ENCODE peak calls at places on chromosomes 5 and 9, in nine cellular contexts. K is lower lobe of right lung; G is MM.1S; L is prostate gland; A is astrocyte of the cerebellum; T is CD8-positive, alpha-beta T cell; X is breast epithelium; U is dorsolateral prefrontal cortex; B is neural progenitor cell. P is an unnamed sample.

GRCh38 chr5:90533794-90534193 is 4.4 kb upstream of the LYSMD3 start:
- DNase-seq in B (no peak), U (no peak), X (no peak), A (no peak), K (no peak), L (no peak), G (no peak), T (no peak), P (no peak)

GRCh38 chr5:173310861-173311515 is 17.2 kb downstream of the STC2 start:
- DNase-seq in U (no peak), K (no peak), A (no peak), X (no peak), T (no peak), G (no peak), L (no peak), B (no peak), P (no peak)

GRCh38 chr5:94702729-94703128 is 84.3 kb downstream of the SLF1 start:
- DNase-seq in X (no peak), U (no peak), A (no peak), K (no peak), G (peak), B (no peak), T (no peak), L (no peak), P (no peak)

GRCh38 chr9:37839491-37840461 is 39.2 kb downstream of the DCAF10 start:
- DNase-seq in T (no peak), X (no peak), B (no peak), A (no peak), K (no peak), U (no peak), L (no peak), G (no peak), P (no peak)

GRCh38 chr5:59766394-59766793 is 127.1 kb downstream of the PDE4D start:
- DNase-seq in X (no peak), L (peak), U (no peak), T (no peak), B (no peak), G (no peak), A (no peak), K (peak), P (no peak)

GRCh38 chr9:136381311-136381710 is 7.8 kb upstream of the CARD9 start:
- DNase-seq in B (no peak), K (no peak), A (no peak), U (no peak), X (no peak), T (no peak), G (no peak), L (no peak), P (no peak)

GRCh38 chr5:137580030-137580429 is 80.9 kb upstream of the SPOCK1 start:
- DNase-seq in T (no peak), K (no peak), G (no peak), U (no peak), B (peak), X (no peak), L (no peak), A (no peak), P (no peak)

GRCh38 chr9:112520069-112520468 is 33.4 kb downstream of the KIAA1958 start:
- DNase-seq in T (no peak), X (no peak), A (no peak), L (no peak), K (no peak), G (no peak), U (no peak), B (no peak), P (no peak)

GRCh38 chr9:72480931-72481330 is 40.5 kb upstream of the TMC1 start:
- DNase-seq in B (no peak), L (no peak), A (no peak), X (no peak), T (no peak), U (no peak), K (no peak), G (no peak), P (no peak)

GRCh38 chr5:97062046-97062445 is 80.4 kb downstream of the LIX1 start:
- DNase-seq in A (no peak), X (no peak), B (peak), L (no peak), G (no peak), T (no peak), U (no peak), K (no peak), P (no peak)

GRCh38 chr5:156402387-156402921 is 75.5 kb downstream of the SGCD start:
- DNase-seq in T (no peak), U (no peak), A (no peak), X (no peak), K (no peak), G (peak), L (no peak), B (peak), P (no peak)

GRCh38 chr9:120909904-120910303 is 16.7 kb downstream of the TRAF1 start:
- DNase-seq in X (no peak), B (no peak), G (no peak), U (no peak), K (no peak), A (no peak), L (no peak), T (no peak), P (no peak)

GRCh38 chr5:160506006-160507004 is 84.7 kb downstream of the PTTG1 start:
- DNase-seq in A (peak), T (peak), U (peak), L (no peak), X (no peak), G (peak), B (peak), K (peak), P (no peak)

GRCh38 chr5:170519500-170519899 is 15.7 kb downstream of the KCNIP1 start:
- DNase-seq in U (no peak), G (no peak), T (no peak), B (no peak), X (no peak), K (no peak), L (no peak), A (no peak), P (no peak)

GRCh38 chr5:97182571-97183099 is 412 bp downstream of the RIOK2 start:
- DNase-seq in G (no peak), T (no peak), A (no peak), B (no peak), X (no peak), K (no peak), L (no peak), U (no peak), P (no peak)

GRCh38 chr9:114231218-114232090 is 76.1 kb downstream of the COL27A1 start:
- DNase-seq in T (no peak), L (no peak), X (no peak), K (no peak), G (no peak), A (no peak), B (no peak), U (no peak), P (no peak)

GRCh38 chr5:39238366-39239105 is 19.2 kb upstream of the FYB1 start:
- DNase-seq in K (no peak), B (no peak), L (no peak), G (no peak), U (no peak), A (no peak), X (no peak), T (no peak), P (no peak)

GRCh38 chr9:71830131-71830530 is 61.8 kb upstream of the CEMIP2 start:
- DNase-seq in U (peak), T (no peak), K (no peak), B (no peak), X (no peak), L (no peak), G (no peak), A (no peak), P (no peak)

GRCh38 chr9:116156621-116157314 is 3.2 kb downstream of the PAPPA start:
- DNase-seq in X (no peak), B (peak), K (no peak), G (no peak), T (no peak), L (no peak), A (no peak), U (no peak), P (peak)
- TF ChIP-seq CTCF in X (no peak), B (no peak), K (no peak), G (no peak), T (no peak), L (no peak), A (no peak), U (no peak), P (peak)

DNA sequence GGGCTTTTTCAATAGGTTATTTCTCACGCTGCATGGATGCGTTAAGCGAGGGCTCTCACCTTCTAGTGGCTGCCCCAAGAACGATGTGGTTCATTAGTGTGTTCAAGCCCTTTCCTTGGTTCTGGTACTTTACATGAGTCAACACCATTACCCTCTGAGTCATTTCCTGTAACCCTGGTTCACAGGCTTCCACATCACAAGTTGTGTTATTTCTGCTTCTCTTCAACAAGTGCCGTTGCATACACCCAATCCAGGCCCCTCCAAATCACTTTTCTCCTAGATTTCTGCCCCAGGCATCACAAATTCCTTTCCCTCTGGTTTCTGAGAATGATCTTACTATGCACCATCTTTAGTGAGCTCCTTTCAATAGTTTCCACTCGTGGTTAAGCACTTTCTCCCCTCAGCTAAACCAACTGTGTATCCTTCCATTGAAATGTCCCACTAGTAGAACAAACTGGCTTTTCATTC is 69.5 kb upstream of the RAD23B start:
- DNase-seq in L (no peak), G (no peak), A (peak), X (no peak), U (no peak), B (no peak), T (peak), K (no peak), P (no peak)
- H3K4me3 ChIP-seq in L (no peak), G (no peak), A (no peak), X (no peak), U (no peak), B (no peak), T (no peak), K (no peak), P (no peak)

GRCh38 chr5:54379590-54379989 is 69.2 kb upstream of the ARL15 start:
- DNase-seq in G (no peak), K (no peak), A (no peak), X (no peak), T (no peak), L (no peak), U (no peak), B (no peak), P (no peak)
- TF ChIP-seq CTCF in G (no peak), K (no peak), A (no peak), X (no peak), T (no peak), L (no peak), U (no peak), B (no peak), P (no peak)

DNA sequence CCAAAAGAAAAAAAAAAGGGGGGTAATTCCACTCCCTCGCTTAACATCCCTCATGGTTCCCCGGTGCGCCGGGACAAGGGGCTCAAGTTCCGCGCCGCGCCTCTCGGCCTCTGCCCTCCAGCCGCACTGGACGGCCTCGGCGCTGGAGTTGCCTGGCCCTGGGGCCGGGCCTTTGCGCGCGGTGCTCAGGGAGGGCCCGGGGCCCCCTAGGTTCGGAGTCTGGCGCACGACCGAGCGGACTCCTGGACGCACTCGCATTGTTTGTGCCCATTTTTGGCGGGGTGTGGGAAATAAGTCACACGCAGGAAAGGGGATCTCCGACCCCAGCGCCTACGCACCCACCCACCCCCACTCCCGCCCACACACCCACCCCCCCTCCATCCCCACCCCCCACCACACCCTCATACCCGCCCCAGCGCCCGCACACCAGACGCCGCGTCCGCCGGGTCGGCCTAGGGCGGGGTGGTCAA is 381 bp downstream of the MED22 start:
- DNase-seq in X (peak), U (no peak), A (no peak), T (peak), G (peak), B (peak), L (no peak), K (peak), P (no peak)
- H3K4me3 ChIP-seq in X (peak), U (peak), A (peak), T (peak), G (peak), B (peak), L (peak), K (peak), P (peak)

P was measured in LNCaP clone FGC.